ENCODE peak calls at places on chromosomes 1 and 21, in eight cellular contexts. J is HCT116, H is tibial artery, E is pancreas, C is kidney epithelial cell, D is heart left ventricle, V is fibroblast of the aortic adventitia, K is spleen. M is an unnamed sample.

GRCh38 chr21:17537299-17537698 is 24.5 kb downstream of the CXADR start:
- DNase-seq in J (no peak), H (no peak), E (no peak), C (no peak), D (no peak), V (no peak), K (no peak), M (no peak)

GRCh38 chr1:155976062-155976912 is 2.1 kb downstream of the ARHGEF2 start:
- DNase-seq in J (no peak), H (peak), E (no peak), C (no peak), D (peak), V (peak), K (peak), M (no peak)

GRCh38 chr1:225460021-225460736 is 32.3 kb upstream of the LBR start:
- DNase-seq in J (no peak), H (no peak), E (no peak), C (no peak), D (no peak), V (peak), K (peak), M (no peak)

GRCh38 chr21:33230518-33231324 is 983 bp downstream of the IFNAR2 start:
- DNase-seq in J (no peak), H (peak), E (peak), C (peak), D (peak), V (peak), K (peak), M (no peak)

GRCh38 chr1:225890346-225891228 is 1.6 kb upstream of the LEFTY1 start:
- DNase-seq in J (no peak), H (no peak), E (peak), C (no peak), D (no peak), V (no peak), K (no peak), M (no peak)

GRCh38 chr1:78339490-78339889 is 151.3 kb upstream of the PTGFR start:
- DNase-seq in J (no peak), H (no peak), E (no peak), C (peak), D (no peak), V (peak), K (no peak), M (no peak)

GRCh38 chr1:178541829-178542553 is 29.1 kb downstream of the TEX35 start:
- DNase-seq in J (no peak), H (no peak), E (peak), C (no peak), D (peak), V (peak), K (peak), M (no peak)

GRCh38 chr1:224872832-224873644 is 56.4 kb upstream of the DNAH14 start:
- DNase-seq in J (no peak), H (no peak), E (no peak), C (no peak), D (no peak), V (no peak), K (no peak), M (no peak)

GRCh38 chr1:6762060-6762459 is 23.2 kb upstream of the CAMTA1 start:
- DNase-seq in J (no peak), H (no peak), E (no peak), C (no peak), D (no peak), V (no peak), K (no peak), M (no peak)

GRCh38 chr1:226603976-226604845 is 55.6 kb downstream of the STUM start:
- DNase-seq in J (no peak), H (no peak), E (no peak), C (no peak), D (no peak), V (no peak), K (peak), M (no peak)

GRCh38 chr1:96145486-96145885 is 576.1 kb upstream of the PTBP2 start:
- DNase-seq in J (no peak), H (no peak), E (no peak), C (no peak), D (no peak), V (peak), K (no peak), M (no peak)

GRCh38 chr1:62194651-62195282 is at the start of gene L1TD1:
- DNase-seq in J (no peak), H (no peak), E (no peak), C (no peak), D (no peak), V (no peak), K (no peak), M (no peak)

GRCh38 chr1:41102208-41102607 is 80.7 kb upstream of the SLFNL1 start:
- DNase-seq in J (no peak), H (peak), E (peak), C (peak), D (peak), V (peak), K (peak), M (peak)

GRCh38 chr1:53946252-53947171 is at the start of gene LRRC42:
- DNase-seq in J (no peak), H (no peak), E (no peak), C (no peak), D (no peak), V (no peak), K (no peak), M (no peak)

GRCh38 chr1:25922633-25923567 is 16.7 kb upstream of the STMN1 start:
- DNase-seq in J (no peak), H (peak), E (peak), C (peak), D (peak), V (no peak), K (peak), M (no peak)

GRCh38 chr21:35390013-35390776 is 341.1 kb upstream of the RUNX1 start:
- DNase-seq in J (no peak), H (no peak), E (no peak), C (peak), D (no peak), V (peak), K (no peak), M (peak)

GRCh38 chr1:109765896-109766615 is 2.3 kb upstream of the EPS8L3 start:
- DNase-seq in J (no peak), H (no peak), E (peak), C (no peak), D (peak), V (no peak), K (peak), M (no peak)

GRCh38 chr1:84780000-84780716 is 89.9 kb upstream of the SSX2IP start:
- DNase-seq in J (no peak), H (no peak), E (no peak), C (no peak), D (peak), V (peak), K (no peak), M (no peak)

GRCh38 chr1:81230983-81231728 is 569.6 kb upstream of the ADGRL2 start:
- DNase-seq in J (no peak), H (no peak), E (no peak), C (no peak), D (no peak), V (no peak), K (no peak), M (no peak)

GRCh38 chr1:172903581-172904220 is 147.0 kb downstream of the TNFSF18 start:
- DNase-seq in J (no peak), H (no peak), E (no peak), C (no peak), D (no peak), V (peak), K (no peak), M (no peak)

GRCh38 chr1:221664253-221664652 is 77.6 kb downstream of the DUSP10 start:
- DNase-seq in J (no peak), H (no peak), E (no peak), C (no peak), D (no peak), V (no peak), K (no peak), M (no peak)

GRCh38 chr21:33894736-33895288 is 20.8 kb downstream of the ATP5PO start:
- DNase-seq in J (peak), H (peak), E (peak), C (peak), D (peak), V (peak), K (peak), M (peak)

GRCh38 chr1:153608089-153608672 is 4.8 kb downstream of the S100A16 start:
- DNase-seq in J (no peak), H (no peak), E (no peak), C (no peak), D (no peak), V (no peak), K (peak), M (no peak)

GRCh38 chr1:1421907-1422464 is 910 bp upstream of the ANKRD65 start:
- DNase-seq in J (no peak), H (no peak), E (no peak), C (no peak), D (no peak), V (no peak), K (no peak), M (no peak)

GRCh38 chr1:43937179-43937865 is 3.7 kb downstream of the ARTN start:
- DNase-seq in J (no peak), H (no peak), E (no peak), C (peak), D (no peak), V (no peak), K (no peak), M (no peak)

GRCh38 chr1:43938383-43938782 is 4.8 kb downstream of the ARTN start:
- DNase-seq in J (no peak), H (no peak), E (no peak), C (no peak), D (peak), V (no peak), K (peak), M (no peak)

GRCh38 chr1:43935711-43936427 is 2.3 kb downstream of the ARTN start:
- DNase-seq in J (no peak), H (no peak), E (peak), C (no peak), D (no peak), V (no peak), K (no peak), M (no peak)

GRCh38 chr1:43934986-43935324 is 1.4 kb downstream of the ARTN start:
- DNase-seq in J (no peak), H (no peak), E (no peak), C (no peak), D (no peak), V (no peak), K (no peak), M (no peak)

GRCh38 chr1:43936470-43937151 is 3.0 kb downstream of the ARTN start:
- DNase-seq in J (no peak), H (no peak), E (peak), C (no peak), D (peak), V (peak), K (no peak), M (no peak)
- TF ChIP-seq CTCF in J (no peak), H (no peak), E (no peak), C (no peak), D (peak), V (peak), K (no peak), M (peak)

GRCh38 chr1:180235502-180236239 is 5.6 kb downstream of the LHX4 start:
- DNase-seq in J (no peak), H (no peak), E (no peak), C (no peak), D (no peak), V (no peak), K (no peak), M (no peak)

GRCh38 chr1:180236698-180237509 is 6.8 kb downstream of the LHX4 start:
- DNase-seq in J (no peak), H (no peak), E (no peak), C (no peak), D (no peak), V (no peak), K (no peak), M (no peak)

GRCh38 chr1:180234369-180235076 is 4.5 kb downstream of the LHX4 start:
- DNase-seq in J (no peak), H (no peak), E (no peak), C (no peak), D (no peak), V (no peak), K (no peak), M (no peak)

GRCh38 chr1:180233191-180234011 is 3.3 kb downstream of the LHX4 start:
- DNase-seq in J (no peak), H (no peak), E (no peak), C (no peak), D (no peak), V (no peak), K (no peak), M (no peak)

DNA sequence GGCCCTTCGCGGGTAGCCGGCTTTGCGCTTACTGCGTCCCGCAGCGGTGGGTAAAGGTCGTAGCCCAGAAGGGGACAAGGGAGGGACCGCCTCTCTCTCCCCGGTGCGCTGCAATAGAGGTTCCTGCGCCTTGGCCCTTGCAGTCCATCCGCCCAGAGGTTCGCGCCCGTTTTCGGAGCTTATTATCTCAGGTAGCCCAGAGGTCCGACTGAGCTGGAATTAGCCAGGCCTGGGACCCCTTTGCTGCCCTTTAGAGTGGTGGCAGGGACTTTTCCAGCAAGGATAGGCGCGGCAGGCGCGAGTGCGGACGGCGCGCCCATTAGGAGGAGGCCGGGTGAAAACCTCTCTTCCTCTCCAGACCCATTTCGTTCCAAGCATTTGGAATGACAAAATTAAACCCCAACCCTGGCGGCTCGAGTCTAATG is 5.0 kb downstream of the LHX4 start:
- DNase-seq in J (no peak), H (no peak), E (no peak), C (no peak), D (no peak), V (no peak), K (no peak), M (no peak)
- H3K4me3 ChIP-seq in J (no peak), H (no peak), E (peak), C (no peak), D (peak), V (no peak), K (no peak), M (no peak)

DNA sequence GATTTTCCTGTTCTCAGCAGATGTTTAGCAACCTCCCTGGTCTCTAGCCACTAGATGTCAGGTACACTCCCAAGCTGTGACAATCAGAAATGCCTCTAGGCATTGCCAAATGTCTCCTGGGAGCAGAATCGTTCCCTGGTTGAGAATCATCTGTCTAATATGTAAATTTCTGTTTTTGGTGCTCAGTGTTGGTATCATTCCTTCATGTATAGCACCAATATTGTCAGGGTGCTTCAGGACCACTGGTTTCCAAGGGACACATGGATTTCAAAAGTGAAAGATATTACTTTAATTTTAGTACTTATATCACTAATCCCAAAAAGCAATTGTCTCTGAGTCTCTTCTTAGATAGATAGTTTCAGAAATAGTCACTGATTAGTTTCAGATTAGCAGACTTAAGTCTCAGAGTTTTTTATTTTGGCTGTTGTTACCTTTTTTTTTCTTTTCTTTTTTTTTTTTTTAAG is 160.1 kb downstream of the PTPRC start:
- DNase-seq in J (no peak), H (no peak), E (no peak), C (no peak), D (no peak), V (no peak), K (no peak), M (no peak)
- TF ChIP-seq CTCF in J (peak), H (no peak), E (no peak), C (peak), D (peak), V (no peak), K (no peak), M (no peak)

DNA sequence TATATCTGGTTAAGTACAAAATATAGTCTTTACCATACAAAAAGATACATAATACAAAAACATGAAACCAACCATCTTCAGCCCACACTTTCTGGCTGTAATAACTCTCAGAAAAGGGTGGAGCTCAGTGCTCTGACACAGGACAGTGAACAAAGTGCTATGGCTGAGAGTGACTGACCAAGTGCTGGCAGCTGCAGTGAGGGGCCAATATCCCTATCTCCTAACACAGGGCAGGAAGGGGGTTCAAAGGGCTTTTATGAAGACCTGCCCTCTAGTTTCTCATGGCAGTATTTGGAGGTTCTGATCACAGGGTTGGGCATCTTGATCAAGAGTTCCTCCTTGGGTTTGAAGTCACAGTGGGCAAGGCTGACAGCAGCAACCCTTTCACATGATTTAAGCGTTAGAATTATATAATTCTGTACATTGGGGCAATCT is 3.9 kb downstream of the TXNIP start:
- DNase-seq in J (no peak), H (peak), E (no peak), C (no peak), D (no peak), V (no peak), K (no peak), M (no peak)
- H3K4me3 ChIP-seq in J (no peak), H (peak), E (peak), C (peak), D (peak), V (peak), K (peak), M (no peak)

GRCh38 chr1:154936416-154937050 is at the start of gene PMVK:
- DNase-seq in J (peak), H (peak), E (peak), C (peak), D (peak), V (peak), K (peak), M (peak)
- TF ChIP-seq CTCF in J (no peak), H (peak), E (no peak), C (peak), D (peak), V (peak), K (peak), M (no peak)

DNA sequence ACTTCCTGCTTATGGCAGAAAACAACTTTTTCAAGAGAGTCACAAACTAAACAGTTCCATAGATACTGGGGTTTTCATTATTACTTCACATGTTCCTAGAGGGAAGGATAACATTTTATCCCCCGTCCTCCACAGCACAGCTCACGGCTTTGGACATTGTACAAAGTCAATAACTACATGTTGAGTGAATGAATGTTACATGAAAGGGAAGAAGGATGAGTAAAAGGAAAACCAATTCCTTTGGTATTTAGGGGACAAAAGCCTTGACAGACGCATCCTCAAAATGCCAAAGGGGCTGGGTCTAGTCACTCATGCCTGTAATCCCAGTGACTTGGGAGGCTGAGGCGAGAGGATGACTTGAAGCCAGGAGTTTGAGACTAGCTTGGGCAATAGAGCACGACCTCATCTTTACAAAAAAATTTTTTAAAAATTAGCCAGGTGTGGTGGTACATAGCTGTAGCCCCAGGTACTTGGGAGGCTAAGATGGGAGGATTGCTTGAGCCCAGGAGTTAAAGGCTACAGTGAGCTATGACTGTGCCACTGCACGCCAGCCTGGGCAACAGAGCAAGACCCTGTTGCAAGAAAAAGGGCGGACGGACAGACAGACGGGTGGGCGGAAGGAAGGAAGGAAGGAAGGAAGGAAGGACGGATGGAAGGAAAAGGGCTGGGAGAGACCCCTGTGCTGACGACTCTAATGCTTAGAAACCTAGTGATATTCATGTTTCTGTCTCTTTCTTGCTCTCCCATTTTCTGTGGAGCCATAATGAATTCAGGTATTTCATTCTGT is 14.6 kb downstream of the PI4KB start:
- DNase-seq in J (no peak), H (no peak), E (no peak), C (no peak), D (no peak), V (no peak), K (no peak), M (no peak)
- H3K4me3 ChIP-seq in J (no peak), H (no peak), E (no peak), C (no peak), D (no peak), V (no peak), K (no peak), M (no peak)

GRCh38 chr1:58783993-58784757 is at the start of gene JUN:
- DNase-seq in J (peak), H (peak), E (peak), C (peak), D (peak), V (peak), K (peak), M (peak)
- TF ChIP-seq CTCF in J (no peak), H (no peak), E (no peak), C (no peak), D (no peak), V (peak), K (no peak), M (peak)